ENCODE peak calls at places on chromosomes 11 and 22, in eight cellular contexts. R is ELF-1; B is activated CD4-positive, alpha-beta T cell treated with anti-CD3 and anti-CD28 coated beads, Interleukin-2, amount 10 ng/mL, durations not matched to agents 7 days and 5 days; A is Daoy; Y is GM03348; E is body of pancreas; V is hippocampal formation; H is CD8-positive, alpha-beta T cell. U is an unnamed sample.

GRCh38 chr11:1650034-1650917 is 20.7 kb downstream of the KRTAP5-5 start:
- DNase-seq in R (no peak), B (no peak), A (no peak), Y (no peak), E (no peak), V (no peak), H (no peak), U (no peak)

GRCh38 chr11:60208146-60208895 is 25.4 kb upstream of the MS4A6A start:
- DNase-seq in R (no peak), B (no peak), A (peak; percentile 10), Y (no peak), E (no peak), V (no peak), H (no peak), U (no peak)

GRCh38 chr22:41725510-41726110 is 26.3 kb downstream of the MEI1 start:
- DNase-seq in R (peak; percentile 38), B (no peak), A (peak; percentile 57), Y (no peak), E (no peak), V (no peak), H (no peak), U (no peak)

GRCh38 chr11:67289651-67290479 is 762 bp downstream of the ANKRD13D start:
- DNase-seq in R (no peak), B (peak; percentile 33), A (peak; percentile 31), Y (peak; percentile 52), E (no peak), V (no peak), H (no peak), U (no peak)

GRCh38 chr11:30585067-30585891 is 874 bp downstream of the MPPED2 start:
- DNase-seq in R (peak; percentile 22), B (no peak), A (peak; percentile 27), Y (peak; percentile 27), E (peak; percentile 37), V (no peak), H (no peak), U (peak; percentile 42)

GRCh38 chr11:63906585-63906984 is 10.4 kb downstream of the RCOR2 start:
- DNase-seq in R (no peak), B (peak; percentile 63), A (no peak), Y (peak; percentile 54), E (no peak), V (no peak), H (peak; percentile 39), U (no peak)

GRCh38 chr11:504053-504993 is 2.7 kb downstream of the RNH1 start:
- DNase-seq in R (peak; percentile 54), B (no peak), A (no peak), Y (peak; percentile 78), E (no peak), V (no peak), H (no peak), U (no peak)

GRCh38 chr22:42313804-42314581 is 43.5 kb upstream of the TCF20 start:
- DNase-seq in R (peak; percentile 96), B (peak; percentile 46), A (peak; percentile 93), Y (no peak), E (peak; percentile 81), V (no peak), H (no peak), U (peak; percentile 15)

GRCh38 chr11:129249923-129250322 is 57.8 kb upstream of the ARHGAP32 start:
- DNase-seq in R (no peak), B (no peak), A (peak; percentile 57), Y (no peak), E (no peak), V (no peak), H (no peak), U (no peak)

GRCh38 chr11:8442301-8442700 is 151.7 kb downstream of the STK33 start:
- DNase-seq in R (peak; percentile 17), B (no peak), A (no peak), Y (no peak), E (no peak), V (no peak), H (no peak), U (no peak)

GRCh38 chr11:47766363-47767227 is 546 bp downstream of the FNBP4 start:
- DNase-seq in R (peak; percentile 57), B (peak; percentile 83), A (peak; percentile 64), Y (peak; percentile 50), E (peak; percentile 73), V (peak; percentile 36), H (peak; percentile 59), U (peak; percentile 73)

GRCh38 chr11:113345978-113346377 is 31.6 kb downstream of the TTC12 start:
- DNase-seq in R (no peak), B (no peak), A (no peak), Y (no peak), E (no peak), V (no peak), H (no peak), U (no peak)

GRCh38 chr11:123425367-123425766 is 4.7 kb upstream of the GRAMD1B start:
- DNase-seq in R (no peak), B (no peak), A (no peak), Y (no peak), E (no peak), V (no peak), H (no peak), U (no peak)

GRCh38 chr11:2675540-2675939 is 24.3 kb downstream of the KCNQ1OT1 start:
- DNase-seq in R (peak; percentile 77), B (no peak), A (no peak), Y (no peak), E (peak; percentile 8), V (no peak), H (no peak), U (no peak)

GRCh38 chr22:44462246-44463015 is 35.6 kb downstream of the RTL6 start:
- DNase-seq in R (no peak), B (no peak), A (no peak), Y (no peak), E (no peak), V (no peak), H (no peak), U (no peak)

GRCh38 chr11:45289369-45289768 is 3.2 kb upstream of the SYT13 start:
- DNase-seq in R (no peak), B (no peak), A (peak; percentile 62), Y (peak; percentile 51), E (no peak), V (no peak), H (no peak), U (no peak)

GRCh38 chr11:29224739-29225384 is 792.0 kb downstream of the KCNA4 start:
- DNase-seq in R (peak; percentile 31), B (no peak), A (peak; percentile 25), Y (no peak), E (no peak), V (no peak), H (no peak), U (no peak)

GRCh38 chr22:47371263-47372090 is 609.0 kb downstream of the TBC1D22A start:
- DNase-seq in R (no peak), B (no peak), A (no peak), Y (no peak), E (no peak), V (no peak), H (no peak), U (no peak)

GRCh38 chr11:61037694-61038093 is 64.6 kb upstream of the CD5 start:
- DNase-seq in R (no peak), B (no peak), A (peak; percentile 32), Y (no peak), E (no peak), V (no peak), H (no peak), U (no peak)

GRCh38 chr11:11424696-11425095 is 71.6 kb upstream of the CSNK2A3 start:
- DNase-seq in R (no peak), B (no peak), A (no peak), Y (no peak), E (no peak), V (no peak), H (no peak), U (no peak)

GRCh38 chr11:134332189-134332631 is 422 bp downstream of the GLB1L2 start:
- DNase-seq in R (no peak), B (peak; percentile 15), A (no peak), Y (no peak), E (peak; percentile 37), V (no peak), H (no peak), U (no peak)

GRCh38 chr11:5288108-5288911 is 13.4 kb downstream of the OR51B4 start:
- DNase-seq in R (no peak), B (no peak), A (peak; percentile 9), Y (no peak), E (no peak), V (no peak), H (no peak), U (no peak)

GRCh38 chr11:13009921-13010736 is 1.0 kb downstream of the RASSF10 start:
- DNase-seq in R (peak; percentile 80), B (no peak), A (peak; percentile 61), Y (peak; percentile 20), E (peak; percentile 33), V (no peak), H (no peak), U (no peak)

GRCh38 chr11:2523821-2524391 is 79.1 kb downstream of the KCNQ1 start:
- DNase-seq in R (no peak), B (no peak), A (peak; percentile 3), Y (no peak), E (no peak), V (no peak), H (no peak), U (no peak)

GRCh38 chr11:3732671-3733070 is 61.5 kb upstream of the CHRNA10 start:
- DNase-seq in R (no peak), B (no peak), A (no peak), Y (peak; percentile 13), E (no peak), V (peak; percentile 56), H (no peak), U (no peak)

U was measured in MM.1S.